ENCODE peak calls at places on chromosomes 13 and 19, in eight cellular contexts. A is HCT116, D is thoracic aorta, H is nephron progenitor cell, N is progenitor cell of endocrine pancreas, J is tibial nerve, G is LNCaP clone FGC, T is cardiac muscle cell. Z is an unnamed sample.

GRCh38 chr19:38449518-38449917 is 16.0 kb downstream of the RYR1 start:
- DNase-seq in H (no peak), N (no peak), D (no peak), A (no peak), G (no peak), J (no peak), T (no peak), Z (no peak)

GRCh38 chr19:47156861-47157454 is 26.3 kb downstream of the SAE1 start:
- DNase-seq in J (no peak), A (no peak), G (no peak), H (no peak), T (no peak), D (no peak), N (no peak), Z (no peak)

GRCh38 chr19:49894879-49895565 is 1.7 kb downstream of the IL4I1 start:
- DNase-seq in N (no peak), A (no peak), T (no peak), D (no peak), H (no peak), G (no peak), J (no peak), Z (no peak)

GRCh38 chr19:7004313-7004931 is 16.8 kb downstream of the MBD3L2B start:
- DNase-seq in J (no peak), D (no peak), A (peak; percentile 34), N (no peak), H (peak; percentile 4), G (peak; percentile 26), T (peak; percentile 1), Z (peak; percentile 7)

GRCh38 chr19:57648336-57649003 is 15.5 kb downstream of the ZNF211 start:
- DNase-seq in H (no peak), N (no peak), D (no peak), G (no peak), J (no peak), T (no peak), A (no peak), Z (no peak)

GRCh38 chr19:45097776-45098520 is 5.0 kb downstream of the PPP1R37 start:
- DNase-seq in G (no peak), D (no peak), H (no peak), J (no peak), T (no peak), N (no peak), A (no peak), Z (peak; percentile 92)

GRCh38 chr19:34556500-34556899 is 74.9 kb downstream of the WTIP start:
- DNase-seq in J (peak; percentile 12), H (peak; percentile 25), A (peak; percentile 10), G (no peak), N (no peak), T (peak; percentile 10), D (no peak), Z (no peak)

GRCh38 chr19:43798546-43799409 is 3.5 kb downstream of the LYPD5 start:
- DNase-seq in J (no peak), H (peak; percentile 46), A (peak; percentile 70), T (peak; percentile 7), G (no peak), D (no peak), N (peak; percentile 28), Z (no peak)

GRCh38 chr13:47211106-47211505 is 314.3 kb upstream of the HTR2A start:
- DNase-seq in T (no peak), G (no peak), A (no peak), J (no peak), D (no peak), H (no peak), N (no peak), Z (no peak)

GRCh38 chr13:49820591-49821215 is 28.2 kb upstream of the KPNA3 start:
- DNase-seq in D (no peak), T (no peak), A (no peak), H (no peak), G (no peak), J (no peak), N (no peak), Z (no peak)

GRCh38 chr19:49453757-49454248 is 778 bp downstream of the ALDH16A1 start:
- DNase-seq in A (no peak), D (no peak), T (no peak), G (no peak), N (no peak), J (no peak), H (no peak), Z (no peak)

GRCh38 chr13:96089749-96090239 is at the start of gene HS6ST3:
- DNase-seq in J (no peak), D (no peak), G (no peak), N (peak; percentile 39), H (peak; percentile 65), T (peak; percentile 56), A (peak; percentile 10), Z (no peak)

GRCh38 chr13:60583196-60583908 is 186.3 kb downstream of the TDRD3 start:
- DNase-seq in A (no peak), D (no peak), J (peak; percentile 74), T (no peak), H (no peak), N (no peak), G (no peak), Z (no peak)

GRCh38 chr19:35720163-35720524 is 2.3 kb downstream of the KMT2B start:
- DNase-seq in H (no peak), T (no peak), J (no peak), A (no peak), D (no peak), G (no peak), N (no peak), Z (no peak)

GRCh38 chr13:100608906-100609305 is 20.3 kb upstream of the GGACT start:
- DNase-seq in A (no peak), T (no peak), H (no peak), D (no peak), G (no peak), N (no peak), J (no peak), Z (no peak)

GRCh38 chr13:44801990-44802389 is 187.3 kb downstream of the NUFIP1 start:
- DNase-seq in A (no peak), H (no peak), N (no peak), T (no peak), J (no peak), G (no peak), D (no peak), Z (no peak)

GRCh38 chr19:16814526-16815100 is 14.6 kb upstream of the SIN3B start:
- DNase-seq in T (no peak), N (no peak), G (no peak), J (no peak), H (no peak), D (no peak), A (no peak), Z (no peak)

GRCh38 chr19:49506575-49507105 is 5.8 kb upstream of the FCGRT start:
- DNase-seq in H (peak; percentile 62), D (no peak), J (peak; percentile 59), T (peak; percentile 69), A (no peak), G (no peak), N (no peak), Z (no peak)

GRCh38 chr13:101624981-101625380 is 172.5 kb downstream of the ITGBL1 start:
- DNase-seq in H (no peak), A (no peak), T (no peak), J (no peak), N (no peak), D (no peak), G (no peak), Z (no peak)

GRCh38 chr13:40109324-40109958 is 454.0 kb downstream of the COG6 start:
- DNase-seq in D (no peak), A (no peak), T (no peak), J (no peak), G (no peak), H (no peak), N (no peak), Z (peak; percentile 81)

GRCh38 chr13:110683203-110683883 is 22.6 kb downstream of the CARS2 start:
- DNase-seq in D (no peak), T (peak; percentile 6), N (no peak), J (no peak), G (no peak), H (no peak), A (peak; percentile 8), Z (no peak)
- TF ChIP-seq CTCF in D (no peak), T (peak; percentile 37), N (peak; percentile 36), J (no peak), G (peak; percentile 31), H (peak; percentile 15), A (peak; percentile 45), Z (peak; percentile 60)

GRCh38 chr13:65585346-65585745 is 1644.8 kb downstream of the PCDH9 start:
- DNase-seq in T (no peak), H (no peak), N (no peak), D (no peak), A (no peak), J (no peak), G (no peak), Z (no peak)

GRCh38 chr13:65584126-65584525 is 1646.0 kb downstream of the PCDH9 start:
- DNase-seq in A (no peak), G (no peak), H (no peak), J (no peak), T (no peak), D (no peak), N (no peak), Z (no peak)

DNA sequence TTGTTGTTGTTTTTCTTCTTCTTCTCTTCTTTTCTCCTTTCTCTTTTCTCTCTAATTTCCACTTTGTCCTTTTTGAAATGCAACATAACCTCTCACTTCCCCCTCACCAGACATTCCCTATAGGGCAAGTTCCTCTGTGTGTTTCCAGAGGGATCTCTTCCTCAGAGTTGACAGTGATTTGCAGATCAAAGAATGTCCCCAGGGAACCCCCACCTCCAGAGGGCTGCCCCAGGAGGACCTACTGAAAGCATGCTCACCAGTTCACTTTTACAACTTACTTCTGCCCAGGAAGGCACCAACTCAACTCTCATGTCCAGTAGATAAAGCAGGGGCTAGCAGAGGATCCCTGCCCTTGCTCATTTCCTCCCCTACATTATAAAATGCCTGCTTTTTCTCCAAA is 1648.0 kb downstream of the PCDH9 start:
- DNase-seq in T (no peak), H (no peak), J (no peak), A (no peak), N (no peak), D (no peak), G (no peak), Z (no peak)
- TF ChIP-seq CTCF in T (no peak), H (no peak), J (no peak), A (no peak), N (no peak), D (no peak), G (no peak), Z (no peak)

GRCh38 chr19:11288349-11288748 is 7.6 kb upstream of the TSPAN16 start:
- DNase-seq in T (no peak), G (no peak), D (no peak), J (no peak), H (no peak), A (no peak), N (no peak), Z (no peak)
- TF ChIP-seq CTCF in T (peak; percentile 59), G (peak; percentile 18), D (peak; percentile 37), J (peak; percentile 17), H (peak; percentile 21), A (peak; percentile 25), N (peak; percentile 48), Z (peak; percentile 51)

DNA sequence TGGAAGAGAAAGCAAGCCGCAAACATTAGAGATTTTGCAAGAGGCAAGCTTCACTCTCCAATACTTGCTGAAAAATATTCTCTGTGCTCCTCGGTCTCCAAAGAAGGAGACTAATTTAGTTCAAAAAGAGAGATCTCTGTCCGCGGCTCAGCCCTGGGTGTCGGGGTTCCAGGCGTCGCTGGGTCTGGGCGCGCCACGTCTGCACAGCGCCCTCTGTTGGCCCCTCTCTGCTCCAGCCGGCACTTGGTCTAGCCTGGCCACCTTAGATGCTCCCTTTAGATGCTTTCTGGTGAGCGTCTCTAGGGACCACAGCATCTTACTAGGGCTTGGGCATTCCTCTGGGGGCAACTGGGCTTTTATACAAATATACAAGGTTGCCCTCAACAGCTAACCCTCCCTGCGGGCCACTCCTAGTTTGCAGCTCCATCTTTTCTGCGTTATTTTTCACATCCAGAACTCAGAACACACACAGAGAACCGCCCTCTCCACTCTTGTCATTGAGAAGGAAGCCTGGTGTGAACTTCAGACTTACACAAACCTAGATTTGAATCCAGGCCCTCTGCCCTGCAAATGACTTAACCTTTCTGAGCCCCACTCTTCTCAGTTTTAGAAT is 78.3 kb downstream of the CYSLTR2 start:
- DNase-seq in J (peak; percentile 29), N (peak; percentile 23), D (no peak), H (peak; percentile 68), T (peak; percentile 42), A (peak; percentile 28), G (no peak), Z (no peak)
- TF ChIP-seq CTCF in J (peak; percentile 62), N (peak; percentile 77), D (no peak), H (peak; percentile 69), T (peak; percentile 70), A (peak; percentile 46), G (peak; percentile 74), Z (peak; percentile 70)

Z was measured in kidney epithelial cell.